ENCODE peak calls at places on chromosomes 5 and 9, in five cellular contexts. B is heart left ventricle, H is uterus, P is GM12891, F is ovary. K is an unnamed sample.

GRCh38 chr9:76591256-76591950 is 132.4 kb downstream of the GCNT1 start:
- DNase-seq in B (no peak), H (no peak), P (no peak), F (no peak), K (no peak)

GRCh38 chr9:28155067-28155466 is 581.8 kb upstream of the C9orf72 start:
- DNase-seq in B (no peak), H (no peak), P (no peak), F (no peak), K (no peak)

GRCh38 chr9:102069969-102070368 is 331.5 kb upstream of the GRIN3A start:
- DNase-seq in B (no peak), H (no peak), P (no peak), F (no peak), K (no peak)

GRCh38 chr9:128214571-128215490 is 11.7 kb downstream of the DNM1 start:
- DNase-seq in B (no peak), H (no peak), P (no peak), F (no peak), K (no peak)

GRCh38 chr9:127053908-127054307 is 68.5 kb downstream of the ANGPTL2 start:
- DNase-seq in B (no peak), H (no peak), P (no peak), F (no peak), K (no peak)

GRCh38 chr9:671997-672396 is 169.5 kb upstream of the DMRT1 start:
- DNase-seq in B (no peak), H (no peak), P (no peak), F (no peak), K (no peak)

GRCh38 chr9:129414377-129415021 is 206.4 kb downstream of the C9orf50 start:
- DNase-seq in B (peak; percentile 43), H (peak; percentile 69), P (no peak), F (peak; percentile 73), K (peak; percentile 58)

GRCh38 chr5:65769539-65769938 is 47.5 kb downstream of the NLN start:
- DNase-seq in B (no peak), H (no peak), P (no peak), F (no peak), K (no peak)

GRCh38 chr5:9775339-9775738 is 145.2 kb upstream of the TAS2R1 start:
- DNase-seq in B (no peak), H (no peak), P (no peak), F (no peak), K (no peak)

GRCh38 chr5:65364907-65365306 is 116.8 kb downstream of the ADAMTS6 start:
- DNase-seq in B (no peak), H (no peak), P (no peak), F (no peak), K (no peak)

GRCh38 chr9:126376903-126377342 is 50.3 kb downstream of the MVB12B start:
- DNase-seq in B (no peak), H (no peak), P (no peak), F (no peak), K (no peak)

GRCh38 chr5:107514305-107514704 is 156.4 kb downstream of the EFNA5 start:
- DNase-seq in B (no peak), H (no peak), P (no peak), F (no peak), K (no peak)

GRCh38 chr9:130128251-130128650 is 44.0 kb upstream of the NCS1 start:
- DNase-seq in B (no peak), H (no peak), P (no peak), F (no peak), K (no peak)

GRCh38 chr9:95366731-95367325 is 49.3 kb upstream of the FANCC start:
- DNase-seq in B (no peak), H (no peak), P (no peak), F (no peak), K (peak; percentile 53)

GRCh38 chr5:139687656-139688055 is 39.5 kb downstream of the CXXC5 start:
- DNase-seq in B (no peak), H (no peak), P (no peak), F (no peak), K (no peak)

GRCh38 chr5:176781638-176782570 is 28.5 kb upstream of the UNC5A start:
- DNase-seq in B (no peak), H (no peak), P (no peak), F (no peak), K (no peak)

GRCh38 chr9:120868676-120869359 is 8.2 kb downstream of the PHF19 start:
- DNase-seq in B (peak; percentile 95), H (peak; percentile 96), P (peak; percentile 91), F (peak; percentile 97), K (peak; percentile 95)

GRCh38 chr9:23123048-23123632 is 676.5 kb downstream of the DMRTA1 start:
- DNase-seq in B (no peak), H (no peak), P (no peak), F (no peak), K (no peak)

GRCh38 chr5:159469496-159470370 is 139.4 kb upstream of the IL12B start:
- DNase-seq in B (no peak), H (no peak), P (no peak), F (no peak), K (no peak)

GRCh38 chr5:95861221-95861857 is 38.8 kb upstream of the GLRX start:
- DNase-seq in B (peak; percentile 68), H (peak; percentile 76), P (no peak), F (peak; percentile 24), K (peak; percentile 87)

GRCh38 chr5:24368121-24368520 is 276.7 kb downstream of the CDH10 start:
- DNase-seq in B (no peak), H (no peak), P (no peak), F (no peak), K (no peak)

GRCh38 chr9:20552874-20553624 is 69.2 kb downstream of the MLLT3 start:
- DNase-seq in B (no peak), H (no peak), P (no peak), F (no peak), K (no peak)

GRCh38 chr5:140239461-140239860 is 63.4 kb downstream of the PFDN1 start:
- DNase-seq in B (no peak), H (no peak), P (no peak), F (no peak), K (no peak)

GRCh38 chr9:124248066-124248465 is 9.7 kb upstream of the NEK6 start:
- DNase-seq in B (no peak), H (no peak), P (no peak), F (no peak), K (no peak)

GRCh38 chr5:424259-425110 is 18.5 kb upstream of the EXOC3 start:
- DNase-seq in B (no peak), H (no peak), P (peak; percentile 75), F (no peak), K (peak; percentile 79)

GRCh38 chr9:94700445-94700844 is 26.1 kb upstream of the AOPEP start:
- DNase-seq in B (no peak), H (no peak), P (no peak), F (no peak), K (no peak)

GRCh38 chr5:93150311-93151012 is 430.6 kb downstream of the NR2F1-AS1 start:
- DNase-seq in B (no peak), H (no peak), P (no peak), F (no peak), K (no peak)

GRCh38 chr5:76292923-76293322 is 110.2 kb upstream of the IQGAP2 start:
- DNase-seq in B (no peak), H (no peak), P (no peak), F (no peak), K (no peak)

GRCh38 chr9:33172256-33172678 is 5.1 kb upstream of the B4GALT1 start:
- DNase-seq in B (no peak), H (no peak), P (no peak), F (no peak), K (no peak)

GRCh38 chr5:107370569-107370968 is 300.2 kb downstream of the EFNA5 start:
- DNase-seq in B (no peak), H (no peak), P (no peak), F (no peak), K (peak; percentile 34)

GRCh38 chr9:74983709-74984108 is 31.0 kb upstream of the C9orf40 start:
- DNase-seq in B (no peak), H (no peak), P (no peak), F (no peak), K (no peak)

GRCh38 chr5:78376315-78376714 is 15.9 kb downstream of the SCAMP1 start:
- DNase-seq in B (no peak), H (no peak), P (no peak), F (no peak), K (no peak)

GRCh38 chr9:76374702-76375543 is 19.3 kb downstream of the RFK start:
- DNase-seq in B (peak; percentile 79), H (peak; percentile 75), P (no peak), F (peak; percentile 81), K (peak; percentile 48)

GRCh38 chr5:165325201-165325600 is 1819.8 kb downstream of the MAT2B start:
- DNase-seq in B (no peak), H (no peak), P (no peak), F (no peak), K (no peak)

GRCh38 chr9:6428940-6429889 is 16.2 kb downstream of the UHRF2 start:
- DNase-seq in B (no peak), H (no peak), P (no peak), F (no peak), K (no peak)

GRCh38 chr9:68692519-68692918 is 12.5 kb upstream of the PIP5K1B start:
- DNase-seq in B (no peak), H (no peak), P (no peak), F (no peak), K (no peak)
- TF ChIP-seq POLR2A in B (no peak), H (no peak), P (no peak), F (no peak), K (no peak)

GRCh38 chr9:116165912-116166311 is 12.3 kb downstream of the PAPPA start:
- DNase-seq in B (no peak), H (no peak), P (no peak), F (no peak), K (no peak)

GRCh38 chr9:116160676-116161571 is 7.3 kb downstream of the PAPPA start:
- DNase-seq in B (no peak), H (no peak), P (no peak), F (no peak), K (no peak)

GRCh38 chr9:116163293-116164055 is 9.9 kb downstream of the PAPPA start:
- DNase-seq in B (no peak), H (no peak), P (no peak), F (no peak), K (no peak)

GRCh38 chr9:116166713-116167112 is 13.1 kb downstream of the PAPPA start:
- DNase-seq in B (no peak), H (no peak), P (no peak), F (no peak), K (no peak)

GRCh38 chr9:116162241-116162781 is 8.7 kb downstream of the PAPPA start:
- DNase-seq in B (no peak), H (no peak), P (no peak), F (no peak), K (no peak)
- TF ChIP-seq POLR2A in B (no peak), H (no peak), P (no peak), F (no peak), K (no peak)

DNA sequence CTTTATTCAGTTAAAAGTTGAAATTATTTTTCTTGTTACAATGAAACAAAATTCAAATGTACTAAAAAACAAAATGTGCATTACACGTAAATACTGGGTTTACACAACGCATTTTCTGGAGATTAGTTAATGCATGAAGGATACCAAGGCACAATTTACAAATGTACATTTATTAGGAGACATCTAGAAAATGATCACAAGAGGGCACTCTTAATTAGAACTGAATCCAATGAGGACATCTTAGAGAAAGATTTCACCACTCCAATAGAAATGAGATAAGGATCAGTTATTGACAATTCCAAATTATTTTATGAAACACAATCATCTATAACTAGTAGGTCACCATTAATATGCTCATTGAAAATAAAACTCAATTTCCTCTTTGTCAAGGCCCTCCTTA is 36.6 kb upstream of the CDH12 start:
- DNase-seq in B (no peak), H (no peak), P (no peak), F (no peak), K (no peak)
- TF ChIP-seq POLR2A in B (no peak), H (no peak), P (no peak), F (no peak), K (no peak)

GRCh38 chr5:150410524-150411244 is 2.0 kb downstream of the CD74 start:
- DNase-seq in B (peak; percentile 76), H (peak; percentile 86), P (no peak), F (peak; percentile 59), K (peak; percentile 79)
- TF ChIP-seq POLR2A in B (no peak), H (no peak), P (peak; percentile 95), F (no peak), K (no peak)

K was measured in lower leg skin.